ENCODE peak calls at places on chromosomes 2 and 18, in nine cellular contexts. B is heart right ventricle, E is psoas muscle, I is neural progenitor cell, R is thoracic aorta, Y is esophagus muscularis mucosa, V is heart left ventricle, Q is uterus, P is gastrocnemius medialis. L is an unnamed sample.

GRCh38 chr2:220043155-220043992 is 415.9 kb downstream of the SLC4A3 start:
- DNase-seq in V (no peak), P (no peak), Y (no peak), Q (no peak), I (no peak), E (no peak), B (no peak), R (no peak), L (no peak)

GRCh38 chr2:72012886-72013574 is 134.6 kb downstream of the CYP26B1 start:
- DNase-seq in E (no peak), B (no peak), Q (no peak), Y (no peak), V (no peak), P (no peak), R (no peak), I (no peak), L (no peak)

GRCh38 chr2:45707034-45707433 is 55.6 kb downstream of the PRKCE start:
- DNase-seq in E (no peak), Y (no peak), R (no peak), P (no peak), V (no peak), I (no peak), Q (no peak), B (no peak), L (no peak)

GRCh38 chr2:68282814-68283812 is 30.8 kb upstream of the PPP3R1 start:
- DNase-seq in P (no peak), R (no peak), Q (no peak), E (no peak), B (no peak), I (peak; percentile 52), V (no peak), Y (no peak), L (no peak)

GRCh38 chr18:59268722-59269562 is 4.3 kb downstream of the RAX start:
- DNase-seq in E (no peak), Q (no peak), B (peak; percentile 35), R (no peak), Y (peak; percentile 79), P (no peak), V (no peak), I (peak; percentile 91), L (no peak)

GRCh38 chr2:143473206-143473605 is 344.0 kb downstream of the ARHGAP15 start:
- DNase-seq in Y (no peak), V (no peak), B (no peak), R (no peak), Q (no peak), E (no peak), I (no peak), P (no peak), L (no peak)

GRCh38 chr2:120108049-120108448 is 95.2 kb downstream of the EPB41L5 start:
- DNase-seq in V (no peak), I (no peak), Q (no peak), Y (no peak), R (no peak), P (peak; percentile 71), E (no peak), B (no peak), L (no peak)

GRCh38 chr2:96554293-96555145 is 18.0 kb downstream of the ARID5A start:
- DNase-seq in I (peak; percentile 76), P (peak; percentile 56), E (peak; percentile 91), Q (peak; percentile 72), V (peak; percentile 78), R (no peak), Y (no peak), B (peak; percentile 81), L (no peak)

GRCh38 chr2:40512246-40512645 is 60.4 kb upstream of the SLC8A1 start:
- DNase-seq in E (no peak), I (no peak), R (no peak), B (no peak), Q (peak; percentile 13), P (no peak), Y (no peak), V (peak; percentile 47), L (no peak)

GRCh38 chr2:103859238-103859637 is 994.7 kb upstream of the POU3F3 start:
- DNase-seq in Q (no peak), B (no peak), P (no peak), Y (no peak), R (no peak), E (no peak), I (no peak), V (no peak), L (no peak)

GRCh38 chr2:241094172-241094571 is 7.9 kb downstream of the MTERF4 start:
- DNase-seq in B (no peak), V (no peak), P (no peak), E (no peak), I (peak; percentile 41), R (no peak), Y (no peak), Q (no peak), L (no peak)

GRCh38 chr18:27863780-27864430 is 313.0 kb downstream of the CDH2 start:
- DNase-seq in I (no peak), E (no peak), Y (no peak), B (peak; percentile 8), V (no peak), R (no peak), Q (no peak), P (no peak), L (no peak)

GRCh38 chr2:175373001-175373727 is 191.7 kb upstream of the ATP5MC3 start:
- DNase-seq in Q (no peak), V (no peak), P (no peak), E (no peak), R (no peak), Y (peak; percentile 17), B (no peak), I (no peak), L (no peak)

GRCh38 chr18:54223568-54224241 is 764 bp downstream of the MBD2 start:
- DNase-seq in R (peak; percentile 72), I (peak; percentile 47), Q (peak; percentile 65), P (peak; percentile 15), E (peak; percentile 66), B (peak; percentile 33), Y (no peak), V (peak; percentile 61), L (no peak)

GRCh38 chr2:202411097-202411496 is 35.0 kb downstream of the BMPR2 start:
- DNase-seq in B (no peak), Q (no peak), R (no peak), I (no peak), E (no peak), Y (no peak), P (no peak), V (no peak), L (no peak)

DNA sequence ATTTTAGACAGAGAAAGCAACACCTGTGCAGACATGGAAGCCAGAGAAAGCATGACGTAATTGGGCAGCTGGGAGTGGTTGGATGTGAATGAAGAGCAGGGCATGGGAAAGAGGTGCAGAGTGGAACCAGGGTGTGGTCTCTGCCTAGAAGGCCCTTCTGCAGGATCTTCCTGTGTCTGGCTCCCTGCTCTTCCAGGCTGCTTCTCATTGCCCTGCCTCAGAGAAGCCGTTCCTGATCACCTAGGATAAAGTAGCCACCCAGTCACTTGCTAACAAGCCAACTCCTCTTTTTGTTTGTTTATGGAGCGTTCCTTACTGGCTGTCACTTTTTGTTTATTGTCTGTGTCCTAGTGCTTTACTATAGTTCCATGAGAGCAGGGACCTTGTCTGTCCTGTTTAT is 28.5 kb downstream of the GALNT1 start:
- DNase-seq in E (no peak), V (no peak), Y (no peak), I (no peak), Q (no peak), R (no peak), B (no peak), P (no peak), L (no peak)
- H3K4me1 ChIP-seq in E (peaks cover 38% of the 10 kb centered on the region), V (peaks cover 52% of the 10 kb centered on the region), Y (peaks cover 15% of the 10 kb centered on the region), I (peaks cover 15% of the 10 kb centered on the region), Q (peaks cover 6% of the 10 kb centered on the region), R (no peaks in the 10 kb centered on the region), B (peaks cover 8% of the 10 kb centered on the region), P (peaks cover 38% of the 10 kb centered on the region), L (no peaks in the 10 kb centered on the region)

DNA sequence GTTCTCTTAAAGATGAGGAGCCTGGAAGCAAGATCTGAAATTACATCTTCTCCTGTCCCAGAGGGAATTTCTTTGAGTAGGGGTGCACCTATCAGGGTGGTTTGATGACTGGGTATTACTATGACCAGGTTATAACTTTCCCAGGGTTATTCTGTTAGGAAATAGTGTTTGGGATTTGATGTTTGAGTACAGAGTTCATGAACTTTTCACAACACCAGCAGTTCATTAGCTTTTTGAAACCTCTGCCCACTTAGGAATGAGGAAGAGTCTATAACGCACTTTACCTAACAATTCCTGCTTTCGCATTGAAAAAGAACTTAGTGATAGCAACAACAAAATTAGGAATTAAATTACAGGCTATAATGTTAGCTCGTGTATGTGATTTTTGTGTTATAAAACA is 58.6 kb downstream of the ALMS1 start:
- DNase-seq in P (no peak), R (no peak), E (no peak), Q (no peak), I (no peak), Y (no peak), V (no peak), B (no peak), L (no peak)
- H3K4me3 ChIP-seq in P (no peak overlapping the region), R (no peak overlapping the region), E (no peak overlapping the region), Q (no peak overlapping the region), I (no peak overlapping the region), Y (no peak overlapping the region), V (no peak overlapping the region), B (no peak overlapping the region), L (no peak overlapping the region)

DNA sequence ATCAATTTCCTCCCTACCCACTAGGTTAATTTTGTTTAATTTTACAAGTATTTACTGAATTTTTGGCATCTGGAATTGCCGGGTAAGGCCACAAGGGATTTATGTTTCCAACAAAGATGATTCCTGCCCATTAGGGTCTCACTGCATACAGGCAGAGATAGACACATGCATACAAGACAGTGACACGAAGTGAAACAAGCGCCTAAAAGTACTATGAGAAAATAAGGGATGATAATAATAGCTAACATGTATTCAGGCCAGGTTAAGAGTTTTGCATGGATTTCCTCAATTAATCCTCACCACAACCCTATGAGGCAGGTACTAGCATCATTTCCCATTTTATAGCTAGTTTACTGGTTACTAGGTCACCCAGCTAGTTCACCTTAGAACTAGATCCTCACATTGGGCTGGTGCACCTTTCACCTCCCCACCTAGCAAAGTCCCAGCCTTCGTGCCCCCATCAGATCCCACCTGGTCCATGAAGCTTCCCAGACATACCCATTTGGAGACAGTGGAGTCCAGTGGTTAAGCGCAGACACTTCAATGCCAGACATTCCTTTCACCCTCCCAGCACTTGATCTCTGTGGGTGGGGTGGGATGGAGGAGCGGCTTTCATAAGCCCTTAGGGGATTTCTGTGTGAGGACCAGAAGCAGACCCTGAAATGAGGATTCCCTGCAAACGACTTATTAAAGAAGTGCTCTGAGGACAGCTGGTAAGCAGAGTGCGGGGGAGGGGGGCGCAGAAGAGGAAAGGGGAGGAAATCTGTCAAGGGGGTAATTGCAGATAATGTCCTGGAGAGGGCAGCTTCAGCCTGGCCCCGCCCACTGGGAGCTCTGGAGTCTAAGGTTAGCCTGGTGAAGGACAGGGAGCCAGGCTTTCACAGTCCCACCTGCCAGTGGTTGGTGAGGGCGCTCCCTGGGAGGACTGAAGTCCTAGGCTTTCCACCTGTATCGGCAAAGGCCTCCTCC is 5.8 kb upstream of the DGUOK start:
- DNase-seq in I (peak; percentile 84), Q (peak; percentile 25), V (no peak), R (no peak), B (peak; percentile 19), P (no peak), Y (no peak), E (peak; percentile 57), L (no peak)
- TF ChIP-seq CTCF in I (peak; percentile 56), Q (peak; percentile 9), V (no peak), R (peak; percentile 16), B (peak; percentile 20), P (no peak), Y (no peak), E (no peak), L (peak; percentile 36)

DNA sequence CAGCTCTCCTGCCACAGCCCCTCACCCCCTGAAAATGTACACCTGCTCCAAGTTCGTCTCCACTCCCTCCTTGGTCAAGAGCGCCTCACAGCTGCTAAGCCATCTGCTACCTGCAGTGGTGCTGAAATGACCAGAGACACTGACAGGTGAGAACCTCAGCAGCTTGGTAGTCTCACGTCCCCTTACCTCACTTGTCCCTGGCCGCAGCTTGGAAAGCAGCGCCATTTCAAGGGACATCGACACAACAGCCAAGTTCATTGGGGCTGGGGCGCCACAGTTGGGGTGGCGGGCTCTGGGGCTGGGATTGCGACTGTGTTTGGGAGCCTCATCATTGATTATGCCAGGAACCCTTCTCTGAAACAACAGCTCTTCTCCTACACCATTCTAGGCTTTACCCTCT is 47.5 kb downstream of the ANKRD44 start:
- DNase-seq in I (no peak), Y (peak; percentile 50), R (no peak), P (no peak), Q (no peak), E (no peak), V (no peak), B (no peak), L (no peak)
- H3K4me1 ChIP-seq in I (no peaks in the 10 kb centered on the region), Y (peaks cover 9% of the 10 kb centered on the region), R (peaks cover 12% of the 10 kb centered on the region), P (no peaks in the 10 kb centered on the region), Q (no peaks in the 10 kb centered on the region), E (no peaks in the 10 kb centered on the region), V (no peaks in the 10 kb centered on the region), B (no peaks in the 10 kb centered on the region), L (peaks cover 9% of the 10 kb centered on the region)